ENCODE peak calls at places on chromosomes 4 and X, in four cellular contexts. N is psoas muscle, E is cardiac muscle cell, J is fibroblast of lung. C is an unnamed sample.

GRCh38 chrX:24672701-24673190 is 21.0 kb upstream of the POLA1 start:
- DNase-seq in N (no peak), E (peak; percentile 8), J (no peak), C (no peak)

GRCh38 chr4:105149771-105150170 is 3.1 kb downstream of the TET2 start:
- DNase-seq in N (no peak), E (no peak), J (peak; percentile 18), C (no peak)

GRCh38 chr4:6017030-6017429 is 1.2 kb downstream of the C4orf50 start:
- DNase-seq in N (no peak), E (no peak), J (no peak), C (no peak)

GRCh38 chrX:130682990-130683389 is 220.0 kb downstream of the ENOX2 start:
- DNase-seq in N (no peak), E (peak; percentile 9), J (peak; percentile 59), C (no peak)

GRCh38 chr4:123104275-123104674 is 181.9 kb upstream of the NUDT6 start:
- DNase-seq in N (no peak), E (no peak), J (peak; percentile 16), C (no peak)

GRCh38 chr4:167986044-167986443 is 106.3 kb upstream of the ANXA10 start:
- DNase-seq in N (no peak), E (no peak), J (no peak), C (no peak)

GRCh38 chr4:56475917-56476316 is 8.5 kb downstream of the SRP72 start:
- DNase-seq in N (no peak), E (no peak), J (no peak), C (no peak)

GRCh38 chrX:144717682-144718081 is 529.6 kb upstream of the SPANXN1 start:
- DNase-seq in N (no peak), E (no peak), J (no peak), C (no peak)

GRCh38 chr4:8905236-8905772 is 33.7 kb upstream of the HMX1 start:
- DNase-seq in N (no peak), E (no peak), J (no peak), C (no peak)

GRCh38 chr4:151150821-151151580 is 51.6 kb downstream of the RPS3A start:
- DNase-seq in N (no peak), E (no peak), J (no peak), C (no peak)

GRCh38 chrX:120768254-120768653 is 107.4 kb downstream of the CT47B1 start:
- DNase-seq in N (no peak), E (no peak), J (no peak), C (no peak)

GRCh38 chrX:120768681-120769080 is 107.0 kb downstream of the CT47B1 start:
- DNase-seq in N (no peak), E (peak; percentile 52), J (peak; percentile 54), C (no peak)

GRCh38 chrX:120774611-120775010 is 101.1 kb downstream of the CT47B1 start:
- DNase-seq in N (no peak), E (peak; percentile 51), J (no peak), C (no peak)

GRCh38 chrX:120773801-120774200 is 101.9 kb downstream of the CT47B1 start:
- DNase-seq in N (no peak), E (no peak), J (no peak), C (no peak)

GRCh38 chrX:120769576-120770341 is 105.9 kb downstream of the CT47B1 start:
- DNase-seq in N (no peak), E (peak; percentile 77), J (peak; percentile 65), C (no peak)
- TF ChIP-seq CTCF in N (peak; percentile 26), E (peak; percentile 36), J (peak; percentile 30), C (peak; percentile 46)

GRCh38 chr4:108498925-108499324 is 121.5 kb upstream of the RPL34 start:
- DNase-seq in N (no peak), E (no peak), J (no peak), C (no peak)

GRCh38 chr4:108493596-108493931 is 126.8 kb upstream of the RPL34 start:
- DNase-seq in N (no peak), E (no peak), J (no peak), C (no peak)

DNA sequence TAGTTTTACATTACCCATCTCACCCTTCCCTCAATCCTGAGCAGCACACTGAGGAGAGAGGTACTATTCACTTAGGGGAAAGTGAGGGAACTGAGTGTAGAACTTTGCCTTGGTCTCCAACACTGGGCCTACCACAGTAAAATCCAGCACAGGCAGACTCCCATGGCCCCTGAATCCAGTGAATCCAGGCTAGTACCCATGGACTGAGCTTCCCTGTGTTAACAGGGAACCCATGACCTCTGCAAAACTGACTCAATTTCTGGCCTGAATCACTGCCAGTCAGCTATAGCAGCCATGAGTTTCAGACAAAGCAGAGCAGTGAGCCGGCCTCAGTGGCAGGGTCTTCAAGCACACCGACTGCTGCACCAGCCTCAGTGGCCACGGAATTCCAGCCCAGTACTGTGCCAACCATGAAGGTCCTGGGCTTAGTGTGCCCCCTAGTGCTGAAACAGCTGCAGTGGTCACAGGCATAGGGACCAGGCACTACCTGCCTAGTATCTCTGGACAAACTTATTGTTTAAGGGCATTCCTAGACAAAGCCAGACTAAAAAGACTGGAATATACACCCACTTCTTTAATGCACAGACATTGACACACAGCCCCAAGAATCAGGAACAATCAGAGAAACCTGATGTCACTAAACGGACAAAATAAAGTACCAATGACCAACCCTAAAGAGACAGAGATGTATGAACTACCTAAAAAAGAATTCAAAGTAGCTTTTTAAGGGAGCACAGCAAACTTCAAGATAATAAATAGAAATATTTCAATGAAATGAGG is 127.4 kb upstream of the RPL34 start:
- DNase-seq in N (no peak), E (peak; percentile 29), J (peak; percentile 14), C (no peak)
- TF ChIP-seq CTCF in N (no peak), E (peak; percentile 50), J (peak; percentile 60), C (peak; percentile 61)

DNA sequence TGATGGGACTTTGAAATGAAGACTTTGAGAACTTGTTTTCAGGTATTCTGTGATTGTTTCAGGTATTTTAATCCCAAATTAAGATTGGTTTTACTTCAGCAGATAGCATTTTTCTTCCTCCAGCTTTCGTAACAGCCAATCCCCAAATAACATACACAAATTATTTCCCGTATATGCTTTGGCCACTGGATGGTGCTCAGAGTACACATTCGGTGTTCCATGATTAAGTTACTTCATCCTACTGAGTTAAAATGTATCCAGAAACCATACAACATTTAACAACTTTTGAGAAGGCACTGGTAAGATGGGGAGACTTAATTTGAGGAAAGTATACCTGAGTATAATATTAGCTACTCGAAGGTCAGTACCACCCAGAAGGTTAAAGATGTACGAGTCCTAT is 233.4 kb upstream of the FAM47A start:
- DNase-seq in N (no peak), E (peak; percentile 54), J (no peak), C (no peak)
- TF ChIP-seq CTCF in N (peak; percentile 10), E (peak; percentile 42), J (peak; percentile 53), C (peak; percentile 39)

GRCh38 chr4:13597604-13598003 is 29.9 kb downstream of the BOD1L1 start:
- DNase-seq in N (no peak), E (no peak), J (no peak), C (no peak)

GRCh38 chr4:13601060-13601459 is 26.5 kb downstream of the BOD1L1 start:
- DNase-seq in N (no peak), E (no peak), J (no peak), C (no peak)

GRCh38 chr4:13601848-13602247 is 25.7 kb downstream of the BOD1L1 start:
- DNase-seq in N (no peak), E (no peak), J (no peak), C (no peak)

GRCh38 chr4:13597141-13597540 is 30.4 kb downstream of the BOD1L1 start:
- DNase-seq in N (no peak), E (no peak), J (no peak), C (no peak)

DNA sequence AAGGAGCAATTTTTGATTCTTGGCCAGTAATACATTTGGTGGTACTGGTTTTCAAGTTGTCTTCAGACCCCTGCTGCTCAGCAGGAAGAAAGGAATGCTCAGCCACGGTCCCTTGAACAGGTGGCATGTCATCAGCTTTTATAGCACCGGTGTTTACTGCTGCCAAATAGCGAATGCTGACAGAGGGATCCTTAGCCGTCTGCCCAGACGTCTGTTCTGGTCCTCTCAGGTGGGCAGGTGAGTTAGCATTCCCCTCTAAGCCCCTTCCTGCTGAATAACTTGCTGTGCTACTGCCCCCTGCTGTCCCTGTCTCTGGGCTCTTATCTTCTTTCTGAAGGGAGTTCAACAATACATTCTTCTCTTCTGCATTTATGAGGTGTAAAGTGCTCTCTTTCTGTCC is 28.4 kb downstream of the BOD1L1 start:
- DNase-seq in N (no peak), E (no peak), J (no peak), C (no peak)
- TF ChIP-seq CTCF in N (no peak), E (peak; percentile 33), J (peak; percentile 27), C (peak; percentile 40)

DNA sequence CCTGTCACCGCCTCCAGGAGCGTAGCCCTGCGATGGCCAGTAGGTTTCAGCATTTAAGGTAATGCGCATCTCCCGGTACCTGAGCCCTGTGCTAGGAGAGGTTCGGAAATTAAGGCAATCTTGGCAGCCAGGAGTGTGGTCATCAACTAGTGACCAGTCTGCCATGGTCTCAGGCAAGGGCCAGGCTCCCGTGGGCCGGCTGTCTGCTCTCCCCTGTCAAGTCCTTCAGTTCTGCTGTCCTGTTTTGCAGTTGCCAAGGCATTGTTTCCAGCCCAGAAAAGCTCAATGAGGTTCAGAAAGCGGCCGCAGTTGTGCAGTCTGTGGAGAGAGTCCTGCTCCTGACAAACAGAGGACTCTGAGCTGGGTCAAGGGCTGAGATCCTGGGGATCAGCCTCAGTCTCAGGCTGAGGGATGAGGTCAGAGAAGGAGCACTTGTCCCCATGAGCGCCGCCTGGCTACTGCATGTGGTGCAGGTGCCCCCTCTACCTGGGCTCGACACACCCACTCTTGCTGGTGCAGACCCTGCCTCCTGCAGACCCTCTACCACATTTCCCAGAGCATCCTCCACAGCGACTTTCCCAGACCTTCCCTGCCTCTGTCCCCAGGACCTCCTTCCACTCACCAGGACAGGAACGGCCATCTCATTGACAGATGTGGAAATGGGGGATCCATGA is 53.4 kb upstream of the PSAPL1 start:
- DNase-seq in N (no peak), E (no peak), J (no peak), C (no peak)
- TF ChIP-seq CTCF in N (no peak), E (no peak), J (no peak), C (no peak)

GRCh38 chr4:48945981-48946380 is 39.4 kb upstream of the OCIAD2 start:
- DNase-seq in N (no peak), E (no peak), J (no peak), C (no peak)

GRCh38 chr4:48939785-48940184 is 33.2 kb upstream of the OCIAD2 start:
- DNase-seq in N (no peak), E (peak; percentile 75), J (peak; percentile 94), C (peak; percentile 52)

GRCh38 chr4:48944252-48944651 is 37.7 kb upstream of the OCIAD2 start:
- DNase-seq in N (no peak), E (peak; percentile 18), J (peak; percentile 71), C (no peak)

GRCh38 chr4:48944659-48945290 is 38.2 kb upstream of the OCIAD2 start:
- DNase-seq in N (no peak), E (no peak), J (no peak), C (no peak)

DNA sequence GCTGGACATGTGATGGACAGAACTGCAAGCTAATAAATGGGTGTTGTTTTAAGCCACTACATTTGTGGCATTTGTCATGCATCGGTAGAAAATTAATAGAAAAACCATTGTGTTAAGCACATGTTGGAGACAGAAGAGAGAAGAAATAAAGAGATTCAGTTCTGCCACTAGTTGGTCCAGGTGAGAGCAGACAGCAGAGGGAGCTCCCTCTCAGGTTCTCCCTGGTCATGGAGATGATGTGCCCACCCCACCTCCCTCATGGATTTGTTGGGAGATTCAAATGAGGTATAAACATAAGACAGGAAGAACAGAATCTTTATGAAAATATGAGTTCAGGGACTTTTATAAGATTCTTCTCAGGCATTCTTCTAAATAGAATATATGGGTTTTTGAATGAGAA is 36.8 kb upstream of the OCIAD2 start:
- DNase-seq in N (no peak), E (no peak), J (no peak), C (no peak)
- TF ChIP-seq CTCF in N (no peak), E (no peak), J (no peak), C (peak; percentile 32)

C was measured in retinal pigment epithelial cell.